ENCODE peak calls at places on chromosomes 6 and 20, in four cellular contexts. Y is left ventricle myocardium inferior, V is AG04450, M is astrocyte of the spinal cord. G is an unnamed sample.
A peak's percentile ranks its signal among the peaks of the same experiment; 100 is the strongest.

GRCh38 chr6:43301081-43301870 is 3.2 kb downstream of the SLC22A7 start:
- DNase-seq in Y (no peak), V (no peak), M (no peak), G (no peak)

GRCh38 chr6:125839471-125839870 is 48.7 kb downstream of the NCOA7 start:
- DNase-seq in Y (no peak), V (no peak), M (no peak), G (peak; percentile 8)

GRCh38 chr6:42451146-42451594 is 556 bp downstream of the TRERF1 start:
- DNase-seq in Y (no peak), V (no peak), M (no peak), G (no peak)

GRCh38 chr6:11938285-11938890 is 73.7 kb upstream of the HIVEP1 start:
- DNase-seq in Y (no peak), V (no peak), M (no peak), G (no peak)

GRCh38 chr6:52049252-52050050 is 38.0 kb downstream of the PKHD1 start:
- DNase-seq in Y (no peak), V (no peak), M (peak; percentile 36), G (peak; percentile 5)

GRCh38 chr6:165858571-165858970 is 195.5 kb upstream of the PDE10A start:
- DNase-seq in Y (no peak), V (no peak), M (no peak), G (no peak)

GRCh38 chr6:16654703-16655102 is 106.6 kb downstream of the ATXN1 start:
- DNase-seq in Y (no peak), V (no peak), M (no peak), G (no peak)

GRCh38 chr20:24668791-24669190 is 199.4 kb downstream of the SYNDIG1 start:
- DNase-seq in Y (no peak), V (no peak), M (no peak), G (no peak)

GRCh38 chr6:45663181-45664180 is 285.7 kb upstream of the SUPT3H start:
- DNase-seq in Y (peak; percentile 17), V (no peak), M (peak; percentile 27), G (no peak)

GRCh38 chr6:74534485-74535211 is 671.2 kb downstream of the COL12A1 start:
- DNase-seq in Y (no peak), V (peak; percentile 23), M (peak; percentile 57), G (no peak)

GRCh38 chr20:7742479-7742878 is 197.8 kb downstream of the HAO1 start:
- DNase-seq in Y (no peak), V (peak; percentile 37), M (peak; percentile 64), G (no peak)

GRCh38 chr6:148608211-148608951 is 138.4 kb upstream of the UST start:
- DNase-seq in Y (no peak), V (no peak), M (peak; percentile 28), G (no peak)

GRCh38 chr6:2857580-2858337 is 16.1 kb upstream of the SERPINB1 start:
- DNase-seq in Y (peak; percentile 54), V (no peak), M (peak; percentile 83), G (no peak)

GRCh38 chr6:22071655-22072054 is 225.2 kb downstream of the PRL start:
- DNase-seq in Y (peak; percentile 25), V (no peak), M (peak; percentile 61), G (no peak)

GRCh38 chr6:18101873-18102272 is 20.6 kb downstream of the NHLRC1 start:
- DNase-seq in Y (no peak), V (no peak), M (no peak), G (no peak)

GRCh38 chr6:44477293-44477894 is 89.9 kb downstream of the CDC5L start:
- DNase-seq in Y (no peak), V (no peak), M (no peak), G (no peak)

GRCh38 chr6:3798211-3798909 is 46.8 kb upstream of the PXDC1 start:
- DNase-seq in Y (no peak), V (no peak), M (no peak), G (no peak)

GRCh38 chr6:13101985-13102384 is 226.4 kb downstream of the TBC1D7 start:
- DNase-seq in Y (no peak), V (no peak), M (no peak), G (no peak)

GRCh38 chr6:77565370-77565769 is 87.5 kb upstream of the MEI4 start:
- DNase-seq in Y (no peak), V (no peak), M (no peak), G (no peak)

GRCh38 chr20:21388566-21388965 is 8.8 kb downstream of the NKX2-4 start:
- DNase-seq in Y (no peak), V (no peak), M (no peak), G (no peak)

GRCh38 chr20:25022680-25023079 is 30.1 kb upstream of the APMAP start:
- DNase-seq in Y (peak; percentile 48), V (no peak), M (no peak), G (no peak)

GRCh38 chr6:142537612-142538478 is 236.0 kb downstream of the ADGRG6 start:
- DNase-seq in Y (no peak), V (no peak), M (no peak), G (no peak)
- TF ChIP-seq CTCF in Y (peak; percentile 30), V (peak; percentile 51), M (peak; percentile 43), G (peak; percentile 23)

DNA sequence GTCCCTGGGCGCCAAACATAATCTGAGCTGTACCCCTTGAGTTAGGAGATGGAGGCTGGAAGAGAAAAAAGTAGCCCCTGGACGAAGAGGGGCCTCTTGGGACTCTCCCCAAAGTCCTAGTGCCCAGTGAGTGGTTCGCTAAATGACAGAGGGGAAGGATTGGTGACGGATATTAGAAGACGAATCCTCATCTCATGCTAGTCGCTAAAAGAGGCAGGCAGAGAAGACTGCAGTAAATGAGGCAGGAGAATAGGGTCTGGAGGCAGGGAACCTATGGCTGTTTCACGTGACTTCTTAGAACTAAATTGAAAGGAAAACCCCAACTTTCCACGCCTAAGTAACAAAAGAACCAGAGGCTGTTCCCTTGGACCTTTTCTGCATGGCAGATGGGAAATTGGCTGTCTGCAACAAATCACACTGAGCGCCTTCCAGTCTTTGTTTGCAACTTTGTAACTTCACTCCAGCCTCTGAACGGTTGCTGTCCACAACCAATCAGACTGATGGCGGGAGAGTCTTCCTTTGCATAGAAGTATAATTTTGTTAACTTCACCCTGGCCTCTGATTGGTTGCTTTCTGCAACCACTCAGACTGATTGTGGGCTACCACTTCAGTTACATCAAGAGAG is 730 bp upstream of the RBL1 start:
- DNase-seq in Y (no peak), V (no peak), M (no peak), G (no peak)
- H3K4me3 ChIP-seq in Y (peak overlapping the region; percentile 94), V (peak overlapping the region; percentile 79), M (peak overlapping the region; percentile 68), G (peak overlapping the region; percentile 71)

GRCh38 chr6:64085126-64085525 is 449.5 kb downstream of the PHF3 start:
- DNase-seq in Y (no peak), V (no peak), M (no peak), G (no peak)

GRCh38 chr6:64081459-64081858 is 445.9 kb downstream of the PHF3 start:
- DNase-seq in Y (no peak), V (no peak), M (no peak), G (no peak)

GRCh38 chr6:64083261-64083660 is 447.7 kb downstream of the PHF3 start:
- DNase-seq in Y (no peak), V (no peak), M (no peak), G (no peak)

GRCh38 chr6:64084201-64084663 is 448.6 kb downstream of the PHF3 start:
- DNase-seq in Y (no peak), V (no peak), M (no peak), G (no peak)
- TF ChIP-seq CTCF in Y (no peak), V (no peak), M (no peak), G (no peak)

GRCh38 chr20:44406572-44407100 is 51.1 kb downstream of the HNF4A start:
- DNase-seq in Y (no peak), V (no peak), M (no peak), G (no peak)
- H3K4me3 ChIP-seq in Y (no peak overlapping the region), V (no peak overlapping the region), M (no peak overlapping the region), G (no peak overlapping the region)

G was measured in astrocyte of the cerebellum.